ENCODE peak calls at places on chromosomes 5 and 9, in eight cellular contexts. One of them, this sample, is unnamed.

GRCh38 chr5:74167206-74167929 is 473.2 kb downstream of the ENC1 start:
- DNase-seq in fibroblast of pulmonary artery: peak
- DNase-seq in brain microvascular endothelial cell: peak
- DNase-seq in lower leg skin: peak
- DNase-seq in AG10803: peak
- DNase-seq in fibroblast of the aortic adventitia: peak
- DNase-seq in fibroblast of mammary gland: peak
- DNase-seq in heart left ventricle: no peak
- DNase-seq in this sample: no peak

GRCh38 chr9:126030716-126031115 is 283.5 kb downstream of the PBX3 start:
- DNase-seq in fibroblast of pulmonary artery: no peak
- DNase-seq in fibroblast of the aortic adventitia: no peak
- DNase-seq in fibroblast of mammary gland: no peak
- DNase-seq in AG10803: no peak
- DNase-seq in brain microvascular endothelial cell: no peak
- DNase-seq in heart left ventricle: no peak
- DNase-seq in lower leg skin: no peak
- DNase-seq in this sample: no peak

GRCh38 chr5:34756781-34757624 is 82.0 kb upstream of the TTC23L start:
- DNase-seq in lower leg skin: no peak
- DNase-seq in heart left ventricle: no peak
- DNase-seq in brain microvascular endothelial cell: no peak
- DNase-seq in fibroblast of mammary gland: no peak
- DNase-seq in fibroblast of pulmonary artery: no peak
- DNase-seq in fibroblast of the aortic adventitia: no peak
- DNase-seq in AG10803: peak
- DNase-seq in this sample: no peak

GRCh38 chr5:53035868-53036381 is 46.8 kb downstream of the ITGA2 start:
- DNase-seq in brain microvascular endothelial cell: peak
- DNase-seq in fibroblast of the aortic adventitia: peak
- DNase-seq in AG10803: no peak
- DNase-seq in lower leg skin: no peak
- DNase-seq in fibroblast of mammary gland: peak
- DNase-seq in heart left ventricle: no peak
- DNase-seq in fibroblast of pulmonary artery: peak
- DNase-seq in this sample: no peak

GRCh38 chr5:36635721-36636390 is 29.4 kb downstream of the SLC1A3 start:
- DNase-seq in brain microvascular endothelial cell: no peak
- DNase-seq in fibroblast of the aortic adventitia: no peak
- DNase-seq in fibroblast of mammary gland: no peak
- DNase-seq in AG10803: peak
- DNase-seq in fibroblast of pulmonary artery: no peak
- DNase-seq in heart left ventricle: no peak
- DNase-seq in lower leg skin: no peak
- DNase-seq in this sample: no peak

GRCh38 chr5:172438304-172438652 is 16.0 kb downstream of the SH3PXD2B start:
- DNase-seq in fibroblast of mammary gland: no peak
- DNase-seq in fibroblast of pulmonary artery: no peak
- DNase-seq in fibroblast of the aortic adventitia: no peak
- DNase-seq in brain microvascular endothelial cell: no peak
- DNase-seq in lower leg skin: no peak
- DNase-seq in AG10803: peak
- DNase-seq in heart left ventricle: no peak
- DNase-seq in this sample: no peak

GRCh38 chr9:88571417-88571816 is 36.4 kb downstream of the NXNL2 start:
- DNase-seq in fibroblast of pulmonary artery: no peak
- DNase-seq in brain microvascular endothelial cell: no peak
- DNase-seq in lower leg skin: no peak
- DNase-seq in fibroblast of the aortic adventitia: no peak
- DNase-seq in fibroblast of mammary gland: no peak
- DNase-seq in heart left ventricle: no peak
- DNase-seq in AG10803: peak
- DNase-seq in this sample: no peak

GRCh38 chr9:95167998-95168397 is 149.5 kb downstream of the FANCC start:
- DNase-seq in fibroblast of pulmonary artery: peak
- DNase-seq in fibroblast of the aortic adventitia: peak
- DNase-seq in brain microvascular endothelial cell: peak
- DNase-seq in fibroblast of mammary gland: peak
- DNase-seq in AG10803: peak
- DNase-seq in lower leg skin: no peak
- DNase-seq in heart left ventricle: no peak
- DNase-seq in this sample: no peak

GRCh38 chr5:179765400-179765799 is 28.4 kb upstream of the LTC4S start:
- DNase-seq in fibroblast of pulmonary artery: peak
- DNase-seq in lower leg skin: no peak
- DNase-seq in heart left ventricle: peak
- DNase-seq in brain microvascular endothelial cell: peak
- DNase-seq in fibroblast of the aortic adventitia: peak
- DNase-seq in fibroblast of mammary gland: peak
- DNase-seq in AG10803: peak
- DNase-seq in this sample: peak

GRCh38 chr9:82540175-82540574 is 522.8 kb downstream of the RASEF start:
- DNase-seq in brain microvascular endothelial cell: no peak
- DNase-seq in fibroblast of mammary gland: no peak
- DNase-seq in fibroblast of pulmonary artery: no peak
- DNase-seq in fibroblast of the aortic adventitia: no peak
- DNase-seq in lower leg skin: no peak
- DNase-seq in heart left ventricle: no peak
- DNase-seq in AG10803: no peak
- DNase-seq in this sample: peak

GRCh38 chr5:43065384-43066230 is 25.5 kb upstream of the ANXA2R start:
- DNase-seq in fibroblast of mammary gland: peak
- DNase-seq in heart left ventricle: peak
- DNase-seq in brain microvascular endothelial cell: peak
- DNase-seq in lower leg skin: peak
- DNase-seq in fibroblast of the aortic adventitia: peak
- DNase-seq in fibroblast of pulmonary artery: peak
- DNase-seq in AG10803: peak
- DNase-seq in this sample: peak

GRCh38 chr5:139472410-139473030 is 1.7 kb downstream of the SMIM33 start:
- DNase-seq in fibroblast of pulmonary artery: no peak
- DNase-seq in fibroblast of the aortic adventitia: no peak
- DNase-seq in lower leg skin: no peak
- DNase-seq in brain microvascular endothelial cell: no peak
- DNase-seq in heart left ventricle: no peak
- DNase-seq in fibroblast of mammary gland: no peak
- DNase-seq in AG10803: no peak
- DNase-seq in this sample: no peak

GRCh38 chr5:96629774-96630173 is 32.4 kb upstream of the CAST start:
- DNase-seq in AG10803: peak
- DNase-seq in fibroblast of mammary gland: peak
- DNase-seq in heart left ventricle: no peak
- DNase-seq in lower leg skin: no peak
- DNase-seq in fibroblast of the aortic adventitia: peak
- DNase-seq in fibroblast of pulmonary artery: peak
- DNase-seq in brain microvascular endothelial cell: peak
- DNase-seq in this sample: peak

GRCh38 chr9:133248722-133249295 is 26.2 kb downstream of the ABO start:
- DNase-seq in fibroblast of pulmonary artery: no peak
- DNase-seq in heart left ventricle: no peak
- DNase-seq in brain microvascular endothelial cell: no peak
- DNase-seq in fibroblast of mammary gland: no peak
- DNase-seq in AG10803: no peak
- DNase-seq in fibroblast of the aortic adventitia: no peak
- DNase-seq in lower leg skin: peak
- DNase-seq in this sample: no peak

GRCh38 chr5:174323878-174324281 is 278.4 kb downstream of the NSG2 start:
- DNase-seq in fibroblast of pulmonary artery: peak
- DNase-seq in fibroblast of mammary gland: peak
- DNase-seq in heart left ventricle: no peak
- DNase-seq in brain microvascular endothelial cell: peak
- DNase-seq in AG10803: peak
- DNase-seq in fibroblast of the aortic adventitia: no peak
- DNase-seq in lower leg skin: no peak
- DNase-seq in this sample: peak

GRCh38 chr9:107989544-107989943 is 500.0 kb upstream of the KLF4 start:
- DNase-seq in fibroblast of pulmonary artery: peak
- DNase-seq in AG10803: peak
- DNase-seq in heart left ventricle: no peak
- DNase-seq in brain microvascular endothelial cell: no peak
- DNase-seq in lower leg skin: no peak
- DNase-seq in fibroblast of the aortic adventitia: peak
- DNase-seq in fibroblast of mammary gland: peak
- DNase-seq in this sample: no peak

GRCh38 chr5:133686566-133686965 is 74.2 kb upstream of the FSTL4 start:
- DNase-seq in lower leg skin: peak
- DNase-seq in AG10803: no peak
- DNase-seq in fibroblast of mammary gland: no peak
- DNase-seq in brain microvascular endothelial cell: no peak
- DNase-seq in fibroblast of pulmonary artery: no peak
- DNase-seq in fibroblast of the aortic adventitia: no peak
- DNase-seq in heart left ventricle: no peak
- DNase-seq in this sample: no peak

GRCh38 chr5:133690746-133691145 is 78.4 kb upstream of the FSTL4 start:
- DNase-seq in fibroblast of pulmonary artery: no peak
- DNase-seq in brain microvascular endothelial cell: no peak
- DNase-seq in fibroblast of mammary gland: no peak
- DNase-seq in AG10803: no peak
- DNase-seq in heart left ventricle: no peak
- DNase-seq in lower leg skin: no peak
- DNase-seq in fibroblast of the aortic adventitia: no peak
- DNase-seq in this sample: no peak

GRCh38 chr5:133685402-133686018 is 73.2 kb upstream of the FSTL4 start:
- DNase-seq in fibroblast of pulmonary artery: no peak
- DNase-seq in heart left ventricle: no peak
- DNase-seq in fibroblast of mammary gland: no peak
- DNase-seq in AG10803: no peak
- DNase-seq in fibroblast of the aortic adventitia: no peak
- DNase-seq in lower leg skin: peak
- DNase-seq in brain microvascular endothelial cell: no peak
- DNase-seq in this sample: no peak

GRCh38 chr5:133688386-133688785 is 76.0 kb upstream of the FSTL4 start:
- DNase-seq in heart left ventricle: no peak
- DNase-seq in AG10803: no peak
- DNase-seq in fibroblast of pulmonary artery: no peak
- DNase-seq in fibroblast of mammary gland: no peak
- DNase-seq in lower leg skin: no peak
- DNase-seq in fibroblast of the aortic adventitia: no peak
- DNase-seq in brain microvascular endothelial cell: no peak
- DNase-seq in this sample: no peak

DNA sequence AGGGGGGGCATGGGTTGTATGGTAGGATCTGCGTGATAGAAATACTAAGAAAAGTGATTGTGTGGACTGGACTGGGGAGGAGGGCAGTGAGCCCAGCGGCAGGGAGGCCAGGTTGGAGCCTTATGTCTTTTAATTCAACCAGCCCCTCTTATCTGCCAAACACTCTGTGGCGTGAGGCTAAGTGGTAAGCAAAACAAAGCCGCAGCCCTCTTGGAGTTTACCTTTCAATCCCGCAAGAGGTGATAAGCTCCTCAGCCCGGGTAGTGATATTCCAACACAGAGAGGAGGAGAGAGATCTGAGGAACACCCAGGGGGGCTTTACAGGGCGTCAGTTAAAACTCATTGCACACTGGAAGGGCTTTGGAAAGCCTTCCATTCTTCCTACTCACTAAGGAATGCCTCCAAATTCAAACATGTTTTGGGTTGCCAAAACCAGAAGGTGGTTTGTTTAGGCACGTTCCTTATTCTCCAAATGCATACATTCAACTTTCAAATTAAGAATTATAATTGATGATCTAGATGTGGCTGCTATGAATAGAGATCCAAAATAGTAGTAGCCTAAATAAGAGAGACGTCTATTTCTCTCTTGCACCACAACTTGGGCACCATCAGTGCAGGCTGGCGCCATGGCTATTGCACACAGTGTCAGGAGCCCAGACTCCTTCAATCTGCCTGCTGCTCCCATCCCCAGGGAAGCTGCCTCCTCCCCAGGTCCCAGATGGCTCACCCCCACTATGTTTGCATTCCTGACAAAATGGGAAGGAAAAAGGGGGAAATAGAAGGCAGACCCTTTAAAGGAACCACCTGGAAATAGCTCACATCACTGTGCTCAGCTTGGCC is 75.1 kb upstream of the FSTL4 start:
- DNase-seq in fibroblast of the aortic adventitia: no peak
- DNase-seq in heart left ventricle: no peak
- DNase-seq in AG10803: no peak
- DNase-seq in fibroblast of mammary gland: no peak
- DNase-seq in lower leg skin: no peak
- DNase-seq in brain microvascular endothelial cell: no peak
- DNase-seq in fibroblast of pulmonary artery: no peak
- DNase-seq in this sample: no peak
- H3K4me3 ChIP-seq in fibroblast of the aortic adventitia: no peak
- H3K4me3 ChIP-seq in heart left ventricle: no peak
- H3K4me3 ChIP-seq in AG10803: no peak
- H3K4me3 ChIP-seq in fibroblast of mammary gland: no peak
- H3K4me3 ChIP-seq in lower leg skin: no peak
- H3K4me3 ChIP-seq in brain microvascular endothelial cell: no peak
- H3K4me3 ChIP-seq in fibroblast of pulmonary artery: no peak
- H3K4me3 ChIP-seq in this sample: no peak

GRCh38 chr9:99221266-99221622 is 498 bp downstream of the ALG2 start:
- DNase-seq in lower leg skin: no peak
- DNase-seq in fibroblast of the aortic adventitia: no peak
- DNase-seq in heart left ventricle: no peak
- DNase-seq in fibroblast of pulmonary artery: no peak
- DNase-seq in fibroblast of mammary gland: no peak
- DNase-seq in AG10803: no peak
- DNase-seq in brain microvascular endothelial cell: no peak
- DNase-seq in this sample: peak
- TF ChIP-seq CTCF in lower leg skin: no peak
- TF ChIP-seq CTCF in fibroblast of the aortic adventitia: no peak
- TF ChIP-seq CTCF in heart left ventricle: no peak
- TF ChIP-seq CTCF in fibroblast of pulmonary artery: no peak
- TF ChIP-seq CTCF in fibroblast of mammary gland: no peak
- TF ChIP-seq CTCF in AG10803: no peak
- TF ChIP-seq CTCF in brain microvascular endothelial cell: no peak
- TF ChIP-seq CTCF in this sample: no peak

GRCh38 chr9:34577635-34578240 is 11.8 kb downstream of the CNTFR start:
- DNase-seq in fibroblast of mammary gland: no peak
- DNase-seq in brain microvascular endothelial cell: no peak
- DNase-seq in lower leg skin: no peak
- DNase-seq in fibroblast of pulmonary artery: no peak
- DNase-seq in fibroblast of the aortic adventitia: no peak
- DNase-seq in AG10803: no peak
- DNase-seq in heart left ventricle: no peak
- DNase-seq in this sample: no peak
- H3K4me3 ChIP-seq in fibroblast of mammary gland: no peak
- H3K4me3 ChIP-seq in brain microvascular endothelial cell: no peak
- H3K4me3 ChIP-seq in lower leg skin: no peak
- H3K4me3 ChIP-seq in fibroblast of pulmonary artery: no peak
- H3K4me3 ChIP-seq in fibroblast of the aortic adventitia: no peak
- H3K4me3 ChIP-seq in AG10803: no peak
- H3K4me3 ChIP-seq in heart left ventricle: peak
- H3K4me3 ChIP-seq in this sample: peak

DNA sequence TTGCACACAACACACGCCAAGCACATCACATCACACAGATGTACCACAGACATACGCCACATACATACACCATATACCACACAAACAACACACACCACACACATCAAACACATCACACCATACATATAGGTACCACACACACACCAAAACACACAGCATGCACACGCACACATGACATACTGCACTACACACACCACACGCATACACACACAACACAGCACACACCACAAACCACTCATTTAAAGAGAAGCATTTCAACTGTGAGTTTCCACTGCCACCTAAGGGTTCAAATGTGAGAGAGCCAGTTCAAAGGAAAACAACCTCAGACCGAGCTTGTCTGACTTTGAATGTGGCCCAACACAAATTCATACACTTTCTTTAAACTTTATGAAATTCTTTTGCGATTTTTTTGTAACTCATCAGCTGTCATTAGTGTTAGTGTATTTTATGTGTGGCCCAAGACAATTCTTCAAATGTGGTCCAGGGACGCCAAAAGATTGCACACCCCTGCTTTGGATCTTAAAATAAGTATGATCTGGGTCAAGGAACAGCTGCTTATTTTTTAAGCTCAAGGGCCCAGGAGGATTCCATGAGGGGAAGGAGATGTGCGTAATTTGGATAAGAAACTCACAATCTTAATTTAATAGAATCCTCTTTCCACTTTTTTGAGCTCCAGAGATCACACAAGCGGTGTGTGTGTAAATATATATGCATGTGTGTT is 494.6 kb downstream of the GADD45G start:
- DNase-seq in fibroblast of pulmonary artery: peak
- DNase-seq in heart left ventricle: no peak
- DNase-seq in fibroblast of the aortic adventitia: peak
- DNase-seq in fibroblast of mammary gland: peak
- DNase-seq in brain microvascular endothelial cell: peak
- DNase-seq in lower leg skin: no peak
- DNase-seq in AG10803: peak
- DNase-seq in this sample: no peak
- TF ChIP-seq CTCF in fibroblast of pulmonary artery: peak
- TF ChIP-seq CTCF in heart left ventricle: peak
- TF ChIP-seq CTCF in fibroblast of the aortic adventitia: peak
- TF ChIP-seq CTCF in fibroblast of mammary gland: peak
- TF ChIP-seq CTCF in brain microvascular endothelial cell: peak
- TF ChIP-seq CTCF in lower leg skin: no peak
- TF ChIP-seq CTCF in AG10803: peak
- TF ChIP-seq CTCF in this sample: peak